ENCODE peak calls at places on chromosomes 12 and 14, in eight cellular contexts. P is mesendoderm, Z is endothelial cell of umbilical vein, I is erythroblast, E is EH, M is iPS-NIHi11, J is Peyer's patch, B is amniotic stem cell. K is an unnamed sample.

GRCh38 chr12:120283318-120283717 is 8.4 kb downstream of the RNU4-2 start:
- DNase-seq in P (peak), Z (no peak), I (no peak), E (no peak), M (no peak), J (no peak), B (no peak), K (no peak)

GRCh38 chr12:12265571-12266388 is 1.1 kb downstream of the LRP6 start:
- DNase-seq in P (peak), Z (peak), I (peak), E (peak), M (no peak), J (no peak), B (no peak), K (no peak)

GRCh38 chr14:93079321-93079720 is 36.4 kb downstream of the ITPK1 start:
- DNase-seq in P (no peak), Z (no peak), I (no peak), E (no peak), M (no peak), J (peak), B (no peak), K (no peak)

GRCh38 chr14:91138511-91139359 is 24.9 kb downstream of the DGLUCY start:
- DNase-seq in P (peak), Z (peak), I (peak), E (peak), M (peak), J (no peak), B (no peak), K (no peak)

GRCh38 chr14:45610303-45610702 is 357.3 kb upstream of the MIS18BP1 start:
- DNase-seq in P (peak), Z (peak), I (no peak), E (peak), M (no peak), J (no peak), B (no peak), K (no peak)

GRCh38 chr12:124629117-124629516 is 61.7 kb upstream of the NCOR2 start:
- DNase-seq in P (no peak), Z (no peak), I (no peak), E (no peak), M (no peak), J (no peak), B (no peak), K (no peak)

GRCh38 chr12:76688627-76689026 is 75.3 kb upstream of the ZDHHC17 start:
- DNase-seq in P (no peak), Z (no peak), I (peak), E (no peak), M (peak), J (no peak), B (no peak), K (no peak)

GRCh38 chr14:64848239-64848638 is 31.5 kb downstream of the SPTB start:
- DNase-seq in P (no peak), Z (no peak), I (peak), E (no peak), M (no peak), J (no peak), B (no peak), K (no peak)

GRCh38 chr12:76194724-76195123 is 110.2 kb upstream of the NAP1L1 start:
- DNase-seq in P (no peak), Z (no peak), I (no peak), E (no peak), M (no peak), J (no peak), B (no peak), K (no peak)

GRCh38 chr14:92586001-92586947 is 72.7 kb downstream of the RIN3 start:
- DNase-seq in P (no peak), Z (peak), I (no peak), E (peak), M (no peak), J (peak), B (peak), K (no peak)

GRCh38 chr12:126772171-126772864 is 1494.7 kb upstream of the TMEM132C start:
- DNase-seq in P (peak), Z (no peak), I (peak), E (peak), M (no peak), J (peak), B (no peak), K (no peak)

GRCh38 chr12:12779529-12779928 is 5.9 kb upstream of the APOLD1 start:
- DNase-seq in P (no peak), Z (peak), I (peak), E (peak), M (no peak), J (no peak), B (no peak), K (no peak)

GRCh38 chr12:52171950-52172512 is 19.8 kb downstream of the KRT80 start:
- DNase-seq in P (peak), Z (no peak), I (no peak), E (peak), M (peak), J (no peak), B (no peak), K (peak)

GRCh38 chr14:85934123-85934885 is 404.4 kb downstream of the FLRT2 start:
- DNase-seq in P (no peak), Z (peak), I (peak), E (peak), M (no peak), J (peak), B (no peak), K (no peak)

GRCh38 chr14:106489112-106489881 is 962.9 kb downstream of the TMEM121 start:
- DNase-seq in P (no peak), Z (no peak), I (no peak), E (no peak), M (no peak), J (no peak), B (no peak), K (no peak)

GRCh38 chr14:103483600-103483999 is 39.0 kb downstream of the CKB start:
- DNase-seq in P (no peak), Z (peak), I (no peak), E (peak), M (no peak), J (no peak), B (peak), K (no peak)

GRCh38 chr14:65260786-65261185 is 151.7 kb upstream of the FUT8 start:
- DNase-seq in P (no peak), Z (no peak), I (no peak), E (peak), M (no peak), J (no peak), B (no peak), K (no peak)

GRCh38 chr12:81231574-81232368 is 153.9 kb downstream of the ACSS3 start:
- DNase-seq in P (no peak), Z (no peak), I (no peak), E (no peak), M (no peak), J (no peak), B (no peak), K (no peak)

GRCh38 chr12:100464529-100464928 is 9.1 kb upstream of the NR1H4 start:
- DNase-seq in P (no peak), Z (no peak), I (no peak), E (no peak), M (no peak), J (no peak), B (no peak), K (no peak)

GRCh38 chr14:35387713-35388579 is 16.6 kb downstream of the NFKBIA start:
- DNase-seq in P (no peak), Z (no peak), I (no peak), E (no peak), M (no peak), J (no peak), B (no peak), K (no peak)

GRCh38 chr14:96538663-96539317 is 36.6 kb downstream of the PAPOLA start:
- DNase-seq in P (no peak), Z (no peak), I (no peak), E (peak), M (no peak), J (no peak), B (no peak), K (no peak)

GRCh38 chr14:89013098-89013504 is 188.7 kb downstream of the TTC8 start:
- DNase-seq in P (peak), Z (peak), I (peak), E (peak), M (peak), J (no peak), B (no peak), K (peak)

GRCh38 chr14:88321692-88322504 is 1.2 kb downstream of the KCNK10 start:
- DNase-seq in P (peak), Z (no peak), I (no peak), E (no peak), M (peak), J (no peak), B (no peak), K (no peak)